ENCODE peak calls at places on chromosomes 1 and 21, in six cellular contexts. L, J, N, Z, E and B are unnamed samples.

GRCh38 chr1:159799446-159799985 is 2.6 kb upstream of the FCRL6 start:
- DNase-seq in Z (no peak), N (peak), L (no peak), E (no peak), J (no peak), B (no peak)

GRCh38 chr1:152035406-152036315 is 1.1 kb downstream of the S100A11 start:
- DNase-seq in L (peak), E (no peak), Z (no peak), J (peak), N (peak), B (no peak)

GRCh38 chr1:18271336-18271735 is 163.7 kb downstream of the IGSF21 start:
- DNase-seq in E (no peak), Z (no peak), N (no peak), J (no peak), L (no peak), B (no peak)

GRCh38 chr1:2875677-2876531 is 74.4 kb upstream of the TTC34 start:
- DNase-seq in L (no peak), E (no peak), Z (no peak), J (no peak), N (no peak), B (no peak)

GRCh38 chr1:7469255-7469938 is 301.7 kb upstream of the VAMP3 start:
- DNase-seq in E (no peak), J (no peak), Z (no peak), L (no peak), N (peak), B (peak)

GRCh38 chr1:89200668-89201488 is 2.1 kb upstream of the GBP4 start:
- DNase-seq in L (no peak), N (peak), Z (no peak), J (no peak), E (no peak), B (no peak)

GRCh38 chr1:177703888-177704446 is 265.9 kb downstream of the SEC16B start:
- DNase-seq in E (no peak), L (no peak), N (no peak), J (no peak), Z (no peak), B (no peak)

GRCh38 chr1:237814319-237814924 is 76.3 kb downstream of the ZP4 start:
- DNase-seq in E (peak), L (no peak), N (no peak), J (no peak), Z (no peak), B (peak)

GRCh38 chr1:103363008-103363365 is 162.5 kb upstream of the RNPC3 start:
- DNase-seq in J (no peak), E (no peak), Z (no peak), L (no peak), N (no peak), B (no peak)

GRCh38 chr1:224565186-224565585 is 50.9 kb upstream of the CNIH3 start:
- DNase-seq in E (no peak), J (no peak), L (no peak), Z (peak), N (peak), B (peak)

GRCh38 chr1:86846166-86846647 is 67.7 kb downstream of the SELENOF start:
- DNase-seq in Z (no peak), N (peak), L (no peak), E (no peak), J (no peak), B (peak)

GRCh38 chr1:233614743-233615521 is 1.0 kb downstream of the KCNK1 start:
- DNase-seq in E (peak), Z (no peak), N (no peak), J (peak), L (peak), B (no peak)

GRCh38 chr1:19737413-19737812 is 62.3 kb downstream of the TMCO4 start:
- DNase-seq in Z (no peak), J (no peak), N (peak), L (no peak), E (no peak), B (no peak)

GRCh38 chr1:214377485-214377884 is 96.5 kb downstream of the SMYD2 start:
- DNase-seq in N (no peak), Z (no peak), L (no peak), J (no peak), E (no peak), B (no peak)

GRCh38 chr1:184686540-184686939 is 68.1 kb downstream of the EDEM3 start:
- DNase-seq in J (no peak), N (peak), E (no peak), L (no peak), Z (no peak), B (no peak)

GRCh38 chr1:222043444-222044292 is 301.8 kb upstream of the DUSP10 start:
- DNase-seq in N (peak), E (peak), L (no peak), Z (no peak), J (no peak), B (peak)

GRCh38 chr1:44672254-44672955 is 1.9 kb downstream of the TMEM53 start:
- DNase-seq in J (peak), N (peak), L (no peak), E (peak), Z (peak), B (peak)

GRCh38 chr21:17738171-17738953 is 80.8 kb downstream of the C21orf91 start:
- DNase-seq in L (no peak), Z (no peak), E (peak), N (no peak), J (no peak), B (no peak)

GRCh38 chr21:35208117-35208516 is 159.0 kb upstream of the RUNX1 start:
- DNase-seq in E (no peak), L (no peak), Z (no peak), N (no peak), J (no peak), B (no peak)

GRCh38 chr1:111570781-111571181 is 48.8 kb upstream of the RAP1A start:
- DNase-seq in Z (peak), J (peak), L (no peak), N (peak), E (no peak), B (no peak)

GRCh38 chr1:27147842-27148518 is 6.9 kb downstream of the SLC9A1 start:
- DNase-seq in J (no peak), L (no peak), Z (no peak), N (no peak), E (no peak), B (no peak)

GRCh38 chr1:235106457-235106856 is 22.2 kb downstream of the TOMM20 start:
- DNase-seq in J (no peak), L (no peak), N (no peak), Z (no peak), E (no peak), B (no peak)

GRCh38 chr1:31705080-31705866 is 1.5 kb upstream of the COL16A1 start:
- DNase-seq in N (peak), E (peak), J (peak), L (peak), Z (no peak), B (no peak)